ENCODE peak calls at places on chromosome 13, in five cellular contexts. S is suprapubic skin, T is A549, O is tibial nerve, X is esophagus muscularis mucosa. Q is an unnamed sample.

GRCh38 chr13:77749481-77749880 is 52.0 kb downstream of the SLAIN1 start:
- DNase-seq in X (no peak), O (no peak), S (no peak), T (no peak), Q (no peak)

GRCh38 chr13:63696055-63696454 is 2280.4 kb upstream of the PCDH20 start:
- DNase-seq in S (no peak), O (no peak), X (no peak), T (no peak), Q (no peak)

GRCh38 chr13:39364797-39365468 is 238.1 kb downstream of the LHFPL6 start:
- DNase-seq in S (no peak), O (no peak), X (no peak), T (no peak), Q (no peak)

GRCh38 chr13:70203661-70204229 is 95.5 kb upstream of the KLHL1 start:
- DNase-seq in T (no peak), O (no peak), S (no peak), X (no peak), Q (no peak)

GRCh38 chr13:111284579-111284978 is 35.9 kb upstream of the TEX29 start:
- DNase-seq in O (no peak), T (no peak), S (no peak), X (peak), Q (no peak)

GRCh38 chr13:42696191-42696590 is 85.2 kb upstream of the FAM216B start:
- DNase-seq in T (no peak), S (no peak), X (no peak), O (no peak), Q (no peak)

GRCh38 chr13:33349996-33350826 is 64.7 kb upstream of the STARD13 start:
- DNase-seq in X (no peak), O (peak), S (peak), T (peak), Q (peak)

GRCh38 chr13:31910633-31911032 is 120.9 kb upstream of the FRY start:
- DNase-seq in S (no peak), T (no peak), O (no peak), X (no peak), Q (no peak)

GRCh38 chr13:28349901-28350654 is 144.8 kb downstream of the FLT1 start:
- DNase-seq in T (no peak), O (no peak), S (no peak), X (no peak), Q (no peak)

GRCh38 chr13:43776680-43777079 is 10.1 kb downstream of the ENOX1 start:
- DNase-seq in X (no peak), S (no peak), T (no peak), O (no peak), Q (no peak)

GRCh38 chr13:107005577-107005976 is 437.6 kb upstream of the ARGLU1 start:
- DNase-seq in X (no peak), T (no peak), S (no peak), O (no peak), Q (no peak)

GRCh38 chr13:94660695-94661324 is 51.5 kb downstream of the SOX21 start:
- DNase-seq in O (no peak), T (peak), S (no peak), X (no peak), Q (no peak)

GRCh38 chr13:100512422-100512821 is 76.2 kb downstream of the GGACT start:
- DNase-seq in T (no peak), O (no peak), X (no peak), S (no peak), Q (no peak)

GRCh38 chr13:79581870-79582315 is 100.9 kb downstream of the NDFIP2 start:
- DNase-seq in O (no peak), T (no peak), S (peak), X (no peak), Q (no peak)

GRCh38 chr13:23579072-23579885 is 9.1 kb downstream of the TNFRSF19 start:
- DNase-seq in S (peak), O (peak), T (peak), X (peak), Q (peak)

GRCh38 chr13:100039740-100040139 is 49.2 kb upstream of the PCCA start:
- DNase-seq in O (no peak), S (no peak), T (peak), X (no peak), Q (no peak)

GRCh38 chr13:45446181-45446580 is 18.6 kb upstream of the COG3 start:
- DNase-seq in S (no peak), T (no peak), X (no peak), O (no peak), Q (no peak)

GRCh38 chr13:73223372-73223781 is 164.6 kb downstream of the KLF5 start:
- DNase-seq in O (no peak), S (no peak), X (no peak), T (no peak), Q (no peak)

GRCh38 chr13:78978381-78978998 is 319.5 kb upstream of the OBI1 start:
- DNase-seq in S (no peak), T (peak), X (no peak), O (no peak), Q (no peak)

GRCh38 chr13:85287528-85287927 is 511.7 kb downstream of the SLITRK6 start:
- DNase-seq in O (no peak), T (no peak), X (no peak), S (no peak), Q (no peak)

GRCh38 chr13:20160346-20161274 is at the start of gene GJA3:
- DNase-seq in T (peak), O (no peak), S (no peak), X (no peak), Q (peak)

GRCh38 chr13:50437252-50437651 is 406.2 kb downstream of the DLEU7 start:
- DNase-seq in S (no peak), X (no peak), T (no peak), O (no peak), Q (no peak)

GRCh38 chr13:43374621-43375020 is 351.2 kb downstream of the DNAJC15 start:
- DNase-seq in S (no peak), T (no peak), X (no peak), O (no peak), Q (no peak)

GRCh38 chr13:79393564-79394249 is 12.3 kb downstream of the RBM26 start:
- DNase-seq in X (no peak), O (no peak), S (no peak), T (no peak), Q (no peak)

GRCh38 chr13:96744665-96745331 is 249.5 kb downstream of the OXGR1 start:
- DNase-seq in X (no peak), S (no peak), O (no peak), T (no peak), Q (no peak)

GRCh38 chr13:27574661-27575060 is 45.7 kb downstream of the LNX2 start:
- DNase-seq in X (no peak), O (no peak), S (no peak), T (no peak), Q (no peak)

GRCh38 chr13:24827799-24828198 is 63.8 kb downstream of the RNF17 start:
- DNase-seq in T (no peak), O (no peak), X (no peak), S (no peak), Q (no peak)

GRCh38 chr13:42891591-42891990 is 100.5 kb downstream of the EPSTI1 start:
- DNase-seq in T (no peak), S (no peak), X (no peak), O (no peak), Q (no peak)

GRCh38 chr13:55816976-55817601 is 1323.6 kb upstream of the PRR20A start:
- DNase-seq in S (no peak), T (no peak), X (no peak), O (no peak), Q (no peak)

GRCh38 chr13:34459856-34460255 is 482.2 kb upstream of the NBEA start:
- DNase-seq in O (no peak), S (no peak), X (peak), T (no peak), Q (no peak)

GRCh38 chr13:80547341-80547740 is 206.4 kb upstream of the SPRY2 start:
- DNase-seq in S (no peak), X (no peak), O (no peak), T (no peak), Q (no peak)

DNA sequence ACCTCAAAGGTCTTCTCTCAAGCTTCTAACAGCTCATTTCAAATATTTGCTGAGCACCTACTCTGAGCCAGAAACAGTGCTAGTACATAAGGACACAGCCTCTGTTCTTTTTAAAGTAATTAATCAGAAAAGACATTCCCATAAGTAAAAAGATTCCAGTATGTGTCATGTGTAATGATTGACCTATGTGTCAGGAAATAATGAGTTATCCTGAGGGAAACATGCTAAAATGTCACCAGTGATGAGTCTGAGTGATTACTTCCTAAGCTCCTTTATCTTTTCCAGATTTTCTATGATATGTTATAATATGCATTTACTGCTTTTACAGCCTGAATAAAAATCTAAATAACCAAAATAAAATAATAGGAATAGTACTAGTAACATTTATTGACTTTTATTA is 107.6 kb downstream of the SLC25A15 start:
- DNase-seq in T (no peak), S (no peak), O (no peak), X (no peak), Q (no peak)
- TF ChIP-seq EP300 in T (no peak), S (no peak), O (no peak), X (no peak), Q (no peak)

GRCh38 chr13:113296842-113297369 is at the start of gene LAMP1:
- DNase-seq in O (peak), X (peak), T (peak), S (peak), Q (peak)
- TF ChIP-seq EP300 in O (peak), X (peak), T (no peak), S (peak), Q (peak)

GRCh38 chr13:52793507-52793906 is 53.9 kb upstream of the CNMD start:
- DNase-seq in S (no peak), O (no peak), T (no peak), X (no peak), Q (no peak)
- TF ChIP-seq EP300 in S (no peak), O (no peak), T (no peak), X (no peak), Q (no peak)

DNA sequence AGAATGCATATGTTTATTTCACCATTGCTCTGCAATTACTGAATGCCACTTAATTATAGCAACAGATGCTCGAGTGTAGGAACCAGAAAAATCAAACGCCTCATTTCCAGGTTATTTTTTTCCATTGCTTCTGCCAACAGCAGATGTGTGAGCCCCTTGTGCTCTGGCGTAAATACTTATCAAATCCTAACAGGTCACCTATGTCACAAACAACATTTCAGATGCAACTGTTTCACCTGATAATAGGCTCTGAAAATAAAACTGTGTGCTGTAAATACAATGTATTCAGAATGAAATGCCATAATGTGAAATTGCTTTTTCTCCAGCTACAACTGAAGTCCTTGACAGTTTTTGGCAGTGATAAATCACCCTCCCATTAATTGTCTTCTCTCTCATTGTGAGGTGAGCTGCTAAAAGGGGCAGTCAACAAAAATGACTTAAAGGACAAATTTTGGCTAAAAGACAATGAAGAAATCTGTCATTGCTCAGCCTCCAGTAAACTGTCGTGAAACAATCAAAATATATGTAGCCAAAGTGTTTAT is 344.0 kb downstream of the DACH1 start:
- DNase-seq in T (no peak), X (no peak), O (no peak), S (no peak), Q (no peak)
- TF ChIP-seq EP300 in T (no peak), X (no peak), O (no peak), S (no peak), Q (no peak)

DNA sequence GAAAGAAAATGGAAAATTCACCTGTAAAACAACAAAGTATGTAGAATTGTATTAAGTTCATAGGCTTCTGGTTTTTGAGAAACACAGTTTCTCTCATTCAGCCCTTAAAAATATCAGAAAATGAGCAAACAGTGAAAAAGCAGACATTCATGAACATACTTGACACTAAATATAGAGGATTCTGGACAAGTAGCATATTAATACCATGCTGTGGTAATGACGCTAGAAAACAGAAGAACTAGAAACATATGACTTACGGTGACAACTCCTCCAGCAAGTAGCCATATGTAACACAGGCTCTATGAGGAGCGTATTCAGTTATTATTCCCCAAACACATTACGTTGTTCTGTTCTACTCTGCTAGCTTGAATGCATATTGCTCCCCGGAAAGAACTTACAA is 672.2 kb downstream of the EFNB2 start:
- DNase-seq in S (no peak), X (no peak), O (no peak), T (no peak), Q (no peak)
- TF ChIP-seq EP300 in S (no peak), X (no peak), O (no peak), T (no peak), Q (no peak)